ENCODE peak calls at places on chromosome 19, in five cellular contexts. F, C, I, L and X are unnamed samples.

GRCh38 chr19:46466536-46467199 is 4.7 kb downstream of the PNMA8A start:
- DNase-seq in F (peak; percentile 92), C (peak; percentile 92), I (no peak), L (no peak), X (no peak)

GRCh38 chr19:20167020-20167644 is at the start of gene ZNF486:
- DNase-seq in F (peak; percentile 96), C (peak; percentile 94), I (peak; percentile 98), L (no peak), X (peak; percentile 100)

GRCh38 chr19:33373701-33374405 is at the start of gene CEBPG:
- DNase-seq in F (peak; percentile 30), C (peak; percentile 64), I (peak; percentile 82), L (no peak), X (no peak)

GRCh38 chr19:29926801-29927200 is 15.2 kb upstream of the URI1 start:
- DNase-seq in F (no peak), C (no peak), I (no peak), L (no peak), X (no peak)

GRCh38 chr19:31253816-31254551 is 95.3 kb downstream of the TSHZ3 start:
- DNase-seq in F (no peak), C (peak; percentile 47), I (no peak), L (no peak), X (peak; percentile 3)

GRCh38 chr19:58511353-58512208 is at the start of gene SLC27A5:
- DNase-seq in F (no peak), C (no peak), I (no peak), L (no peak), X (no peak)

GRCh38 chr19:44820648-44821609 is 12.0 kb downstream of the BCAM start:
- DNase-seq in F (peak; percentile 32), C (no peak), I (peak; percentile 87), L (no peak), X (no peak)

GRCh38 chr19:45716314-45717130 is 14.2 kb downstream of the FBXO46 start:
- DNase-seq in F (peak; percentile 11), C (no peak), I (peak; percentile 18), L (no peak), X (peak; percentile 50)

GRCh38 chr19:57363734-57364181 is 407 bp downstream of the TRAPPC2B start:
- DNase-seq in F (peak; percentile 6), C (peak; percentile 12), I (peak; percentile 23), L (no peak), X (no peak)

GRCh38 chr19:7869453-7869909 is 4.7 kb downstream of the PRR36 start:
- DNase-seq in F (no peak), C (peak; percentile 28), I (peak; percentile 84), L (no peak), X (peak; percentile 70)

GRCh38 chr19:44912854-44913253 is 1.6 kb upstream of the APOC1 start:
- DNase-seq in F (no peak), C (no peak), I (no peak), L (no peak), X (no peak)

GRCh38 chr19:33110201-33110910 is 21.6 kb upstream of the WDR88 start:
- DNase-seq in F (no peak), C (peak; percentile 87), I (no peak), L (no peak), X (no peak)

GRCh38 chr19:53507523-53508442 is 30.2 kb upstream of the ZNF331 start:
- DNase-seq in F (no peak), C (peak; percentile 41), I (no peak), L (no peak), X (no peak)

GRCh38 chr19:29694669-29695627 is 20.1 kb downstream of the C19orf12 start:
- DNase-seq in F (peak; percentile 74), C (peak; percentile 70), I (peak; percentile 83), L (no peak), X (peak; percentile 78)

GRCh38 chr19:56089344-56089743 is 31.8 kb downstream of the ZNF787 start:
- DNase-seq in F (no peak), C (no peak), I (no peak), L (no peak), X (no peak)

DNA sequence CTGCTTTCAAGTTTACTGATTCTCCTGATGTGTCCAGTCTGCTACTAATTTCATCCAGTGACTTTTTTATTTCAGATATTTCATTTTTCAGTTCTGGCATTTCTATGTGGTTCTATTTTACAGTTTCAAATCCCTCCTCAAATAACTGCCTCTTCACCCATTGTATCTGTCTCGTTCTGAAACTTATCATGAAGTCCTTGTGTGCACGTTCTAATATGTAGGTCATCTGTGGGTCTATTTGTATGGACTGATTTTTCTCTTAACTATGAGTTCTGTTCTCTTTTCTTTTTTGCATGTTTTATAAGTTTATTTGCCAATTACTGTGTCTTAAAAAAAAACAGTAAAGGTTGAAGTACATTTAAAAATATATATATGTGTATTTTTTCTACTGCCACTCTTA is 43.3 kb downstream of the KCNC3 start:
- DNase-seq in F (no peak), C (no peak), I (no peak), L (no peak), X (no peak)
- H3K4me3 ChIP-seq in F (no peak overlapping the region), C (no peak overlapping the region), I (no peak overlapping the region), L (no peak overlapping the region), X (no peak overlapping the region)

GRCh38 chr19:49534632-49535385 is 7.0 kb downstream of the RCN3 start:
- DNase-seq in F (no peak), C (no peak), I (no peak), L (no peak), X (no peak)
- H3K4me3 ChIP-seq in F (no peak overlapping the region), C (no peak overlapping the region), I (peak overlapping the region; percentile 36), L (no peak overlapping the region), X (no peak overlapping the region)

DNA sequence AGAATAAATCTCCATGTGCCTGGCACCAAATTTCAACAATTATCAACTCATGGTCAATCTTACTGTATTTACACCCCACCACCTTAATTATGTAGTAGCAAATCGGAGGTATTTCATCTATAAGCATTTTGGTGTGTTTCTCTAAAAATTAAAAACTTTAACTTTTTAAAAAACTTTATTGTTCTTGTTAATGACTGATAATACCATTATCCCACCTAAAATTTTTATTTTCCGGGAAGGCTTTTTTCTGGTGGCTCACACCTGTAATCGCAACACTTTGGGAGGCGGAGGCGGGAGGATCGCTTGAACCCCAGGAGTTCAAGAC is 453 bp upstream of the PDCD2L start:
- DNase-seq in F (no peak), C (no peak), I (no peak), L (no peak), X (no peak)
- H3K4me3 ChIP-seq in F (peak overlapping the region; percentile 94), C (peak overlapping the region; percentile 93), I (peak overlapping the region; percentile 98), L (peak overlapping the region; percentile 97), X (no peak overlapping the region)

GRCh38 chr19:6481541-6482342 is at the start of gene DENND1C:
- DNase-seq in F (no peak), C (no peak), I (peak; percentile 54), L (no peak), X (peak; percentile 45)
- H3K4me3 ChIP-seq in F (no peak within 1 kb of the TSS), C (no peak within 1 kb of the TSS), I (no peak within 1 kb of the TSS), L (no peak within 1 kb of the TSS), X (no peak within 1 kb of the TSS)

GRCh38 chr19:41376241-41376997 is at the start of gene TMEM91:
- DNase-seq in F (peak; percentile 41), C (no peak), I (peak; percentile 65), L (no peak), X (peak; percentile 63)

GRCh38 chr19:41371541-41371940 is 4.8 kb upstream of the TMEM91 start:
- DNase-seq in F (no peak), C (no peak), I (no peak), L (no peak), X (no peak)

GRCh38 chr19:41377977-41378707 is 1.8 kb downstream of the TMEM91 start:
- DNase-seq in F (no peak), C (no peak), I (peak; percentile 31), L (no peak), X (peak; percentile 80)

GRCh38 chr19:41373993-41374392 is 2.3 kb upstream of the TMEM91 start:
- DNase-seq in F (peak; percentile 91), C (peak; percentile 92), I (no peak), L (no peak), X (no peak)

GRCh38 chr19:41376998-41377365 is 649 bp downstream of the TMEM91 start:
- DNase-seq in F (peak; percentile 60), C (no peak), I (no peak), L (no peak), X (no peak)
- H3K4me3 ChIP-seq in F (peak overlapping the region; percentile 62), C (peak overlapping the region; percentile 75), I (peak overlapping the region; percentile 58), L (no peak overlapping the region), X (no peak overlapping the region)

GRCh38 chr19:6772866-6773322 is 386 bp downstream of the VAV1 start:
- DNase-seq in F (no peak), C (no peak), I (no peak), L (no peak), X (no peak)
- H3K4me3 ChIP-seq in F (no peak overlapping the region), C (no peak overlapping the region), I (no peak overlapping the region), L (no peak overlapping the region), X (no peak overlapping the region)

GRCh38 chr19:4115050-4115817 is 8.7 kb downstream of the MAP2K2 start:
- DNase-seq in F (no peak), C (no peak), I (peak; percentile 82), L (no peak), X (no peak)
- H3K4me3 ChIP-seq in F (no peak overlapping the region), C (no peak overlapping the region), I (no peak overlapping the region), L (no peak overlapping the region), X (no peak overlapping the region)